ENCODE peak calls at places on chromosomes 13 and 19, in seven cellular contexts. D is fibroblast of lung, O is neural progenitor cell, R is endodermal cell, M is IMR-90, F is neuronal stem cell, Z is Karpas-422. U is an unnamed sample.

GRCh38 chr19:18223860-18224524 is 2.2 kb downstream of the PDE4C start:
- DNase-seq in D (no peak), O (peak; percentile 81), R (peak; percentile 96), M (no peak), F (peak; percentile 62), Z (peak; percentile 64), U (no peak)

GRCh38 chr13:31909889-31910551 is 121.6 kb upstream of the FRY start:
- DNase-seq in D (peak; percentile 41), O (peak; percentile 75), R (peak; percentile 73), M (peak; percentile 70), F (peak; percentile 60), Z (peak; percentile 83), U (peak; percentile 91)

GRCh38 chr13:25177012-25177411 is 4.9 kb upstream of the AMER2 start:
- DNase-seq in D (no peak), O (no peak), R (no peak), M (no peak), F (no peak), Z (no peak), U (no peak)

GRCh38 chr19:51727349-51727880 is 3.6 kb upstream of the HAS1 start:
- DNase-seq in D (peak; percentile 41), O (no peak), R (no peak), M (no peak), F (no peak), Z (no peak), U (peak; percentile 27)

GRCh38 chr19:35392742-35393350 is 22.0 kb downstream of the GPR42 start:
- DNase-seq in D (no peak), O (no peak), R (peak; percentile 19), M (no peak), F (no peak), Z (no peak), U (no peak)

GRCh38 chr13:88281846-88282245 is 610.7 kb downstream of the SLITRK5 start:
- DNase-seq in D (no peak), O (no peak), R (no peak), M (no peak), F (no peak), Z (no peak), U (no peak)

GRCh38 chr19:1908364-1908678 is 3.1 kb downstream of the ADAT3 start:
- DNase-seq in D (no peak), O (no peak), R (no peak), M (no peak), F (no peak), Z (no peak), U (no peak)

GRCh38 chr13:74325106-74325505 is 190.9 kb upstream of the KLF12 start:
- DNase-seq in D (peak; percentile 84), O (no peak), R (no peak), M (peak; percentile 87), F (no peak), Z (no peak), U (peak; percentile 77)

GRCh38 chr19:44571830-44572661 is 41.3 kb upstream of the IGSF23 start:
- DNase-seq in D (no peak), O (no peak), R (peak; percentile 45), M (no peak), F (no peak), Z (no peak), U (no peak)

GRCh38 chr19:16052353-16052752 is 23.9 kb upstream of the TPM4 start:
- DNase-seq in D (no peak), O (no peak), R (no peak), M (no peak), F (no peak), Z (no peak), U (no peak)

GRCh38 chr19:57664269-57665127 is 4.2 kb upstream of the ZSCAN4 start:
- DNase-seq in D (peak; percentile 50), O (peak; percentile 83), R (peak; percentile 84), M (peak; percentile 31), F (peak; percentile 53), Z (no peak), U (peak; percentile 76)

GRCh38 chr13:91358384-91358776 is 10.9 kb downstream of the MIR17HG start:
- DNase-seq in D (no peak), O (no peak), R (no peak), M (no peak), F (no peak), Z (peak; percentile 71), U (no peak)

GRCh38 chr13:28611654-28612131 is 47.2 kb upstream of the POMP start:
- DNase-seq in D (peak; percentile 3), O (no peak), R (no peak), M (peak; percentile 44), F (no peak), Z (no peak), U (no peak)

GRCh38 chr13:29429496-29429895 is 166.0 kb downstream of the SLC7A1 start:
- DNase-seq in D (no peak), O (no peak), R (no peak), M (no peak), F (no peak), Z (no peak), U (peak; percentile 61)

GRCh38 chr13:76148374-76148773 is 512.2 kb downstream of the LMO7 start:
- DNase-seq in D (no peak), O (no peak), R (no peak), M (no peak), F (no peak), Z (no peak), U (no peak)

GRCh38 chr19:38564981-38565685 is 52.6 kb downstream of the MAP4K1 start:
- DNase-seq in D (peak; percentile 6), O (peak; percentile 41), R (peak; percentile 69), M (no peak), F (no peak), Z (peak; percentile 70), U (peak; percentile 44)

GRCh38 chr19:3270908-3271307 is 46.4 kb downstream of the CELF5 start:
- DNase-seq in D (peak; percentile 42), O (peak; percentile 90), R (peak; percentile 77), M (peak; percentile 45), F (peak; percentile 56), Z (peak; percentile 82), U (peak; percentile 13)

GRCh38 chr19:49667473-49667872 is 1.7 kb downstream of the BCL2L12 start:
- DNase-seq in D (no peak), O (no peak), R (no peak), M (no peak), F (no peak), Z (no peak), U (no peak)

GRCh38 chr19:18049390-18049789 is 37.3 kb downstream of the IL12RB1 start:
- DNase-seq in D (peak; percentile 33), O (no peak), R (no peak), M (peak; percentile 25), F (no peak), Z (no peak), U (no peak)

GRCh38 chr13:106915146-106915545 is 347.2 kb upstream of the ARGLU1 start:
- DNase-seq in D (no peak), O (no peak), R (no peak), M (no peak), F (no peak), Z (no peak), U (no peak)

GRCh38 chr13:108077284-108077683 is 138.1 kb downstream of the LIG4 start:
- DNase-seq in D (no peak), O (no peak), R (no peak), M (no peak), F (no peak), Z (no peak), U (no peak)

GRCh38 chr19:44634785-44635184 is 8.9 kb upstream of the PVR start:
- DNase-seq in D (no peak), O (no peak), R (no peak), M (no peak), F (no peak), Z (no peak), U (no peak)

DNA sequence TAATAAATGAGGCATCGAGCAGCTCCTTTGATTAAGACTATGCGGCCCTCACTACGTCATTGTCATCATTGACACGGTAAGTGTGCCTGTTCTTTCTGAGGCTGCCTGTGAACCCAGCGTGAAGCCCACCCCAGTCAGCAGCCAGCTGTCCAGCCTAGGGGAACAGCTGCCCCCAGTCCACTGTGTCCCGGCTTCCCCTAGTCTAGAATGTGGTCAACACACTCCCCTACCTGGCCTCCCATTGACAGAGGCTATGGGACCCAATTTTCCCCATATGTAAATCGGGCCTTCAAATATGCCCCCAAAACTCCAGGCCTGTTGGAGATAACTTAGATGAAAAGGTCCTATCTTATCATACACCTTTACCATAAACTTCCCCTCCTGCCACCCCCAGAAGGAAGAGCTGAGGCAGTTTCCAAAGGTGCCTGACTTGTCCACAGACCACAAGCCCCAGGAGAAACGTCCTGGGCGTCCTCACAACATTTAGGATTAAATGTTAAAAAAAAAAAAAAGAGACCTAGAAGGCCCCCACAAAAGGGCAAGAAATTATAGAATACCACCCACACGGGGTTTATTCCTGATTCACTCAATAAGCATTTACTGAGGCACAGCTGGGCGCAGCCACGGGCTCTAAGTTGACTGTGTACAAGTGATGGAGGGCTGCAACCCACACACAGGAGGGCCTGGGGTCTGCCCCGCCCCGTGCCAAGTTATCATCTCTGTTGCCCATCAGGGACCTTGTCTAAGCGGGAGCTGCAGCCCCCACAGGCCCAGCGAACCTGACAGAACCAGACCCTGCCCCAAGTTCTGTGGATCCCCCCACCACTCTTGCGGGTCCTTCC is 83.2 kb upstream of the TM9SF2 start:
- DNase-seq in D (peak; percentile 23), O (no peak), R (no peak), M (no peak), F (no peak), Z (no peak), U (no peak)
- H3K4me1 ChIP-seq in D (no peaks in the 10 kb centered on the region), O (peaks cover 13% of the 10 kb centered on the region), R (peaks cover 7% of the 10 kb centered on the region), M (no peaks in the 10 kb centered on the region), F (peaks cover 10% of the 10 kb centered on the region), Z (peaks cover 17% of the 10 kb centered on the region), U (no peaks in the 10 kb centered on the region)

GRCh38 chr13:41384749-41385503 is 72.4 kb upstream of the RGCC start:
- DNase-seq in D (no peak), O (no peak), R (peak; percentile 53), M (peak; percentile 15), F (no peak), Z (no peak), U (peak; percentile 41)
- H3K4me3 ChIP-seq in D (no peak overlapping the region), O (no peak overlapping the region), R (no peak overlapping the region), M (no peak overlapping the region), F (no peak overlapping the region), Z (no peak overlapping the region), U (no peak overlapping the region)

GRCh38 chr19:53332484-53332883 is 1.1 kb upstream of the ZNF845 start:
- DNase-seq in D (no peak), O (no peak), R (no peak), M (no peak), F (no peak), Z (no peak), U (no peak)

GRCh38 chr19:53333466-53334449 is at the start of gene ZNF845:
- DNase-seq in D (peak; percentile 90), O (peak; percentile 97), R (peak; percentile 99), M (peak; percentile 89), F (peak; percentile 91), Z (peak; percentile 98), U (peak; percentile 97)

GRCh38 chr19:53328967-53329366 is 4.6 kb upstream of the ZNF845 start:
- DNase-seq in D (no peak), O (no peak), R (peak; percentile 45), M (peak; percentile 4), F (no peak), Z (no peak), U (peak; percentile 3)

DNA sequence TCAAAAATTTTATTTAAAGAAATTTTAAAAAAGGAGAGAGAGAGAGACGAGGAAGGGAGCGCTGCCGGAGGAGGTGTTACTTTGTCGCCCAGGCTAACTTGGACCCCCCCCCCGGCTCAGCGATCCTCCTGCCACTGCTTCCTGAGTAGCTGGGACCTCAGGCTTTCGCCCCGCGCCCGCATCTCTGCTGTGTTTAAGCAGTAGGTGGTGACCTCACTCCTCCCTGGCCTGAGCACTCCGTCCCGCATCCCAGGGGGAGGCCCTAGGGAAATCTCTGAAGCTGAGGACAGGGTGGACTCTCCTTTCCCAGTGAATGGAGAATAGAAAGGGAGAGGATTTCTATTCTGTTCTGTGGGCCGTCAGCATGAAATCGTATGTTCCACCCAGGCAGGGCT is 481 bp upstream of the ZNF845 start:
- DNase-seq in D (peak; percentile 66), O (peak; percentile 76), R (peak; percentile 87), M (no peak), F (no peak), Z (no peak), U (peak; percentile 68)
- H3K9ac ChIP-seq in D (no peak overlapping the region), O (no peak overlapping the region), R (peak overlapping the region; percentile 32), M (peak overlapping the region; percentile 72), F (peak overlapping the region; percentile 44), Z (peak overlapping the region; percentile 87), U (peak overlapping the region; percentile 95)

GRCh38 chr13:48859168-48860105 is 116.3 kb upstream of the FNDC3A start:
- DNase-seq in D (no peak), O (no peak), R (peak; percentile 57), M (no peak), F (no peak), Z (peak; percentile 44), U (no peak)
- H3K4me1 ChIP-seq in D (no peaks in the 10 kb centered on the region), O (no peaks in the 10 kb centered on the region), R (peaks cover 7% of the 10 kb centered on the region), M (peaks cover 2% of the 10 kb centered on the region), F (no peaks in the 10 kb centered on the region), Z (peaks cover 17% of the 10 kb centered on the region), U (no peaks in the 10 kb centered on the region)